ENCODE peak calls at places on chromosomes 7 and 10, in nine cellular contexts. S is H7, F is erythroblast, A is fibroblast of the aortic adventitia, G is HCT116, Y is HT1080, V is HuH-7, H is iPS DF 19.7, I is foreskin fibroblast. B is an unnamed sample.

GRCh38 chr10:110544958-110545537 is 22.4 kb upstream of the SMC3 start:
- DNase-seq in S (no peak), F (no peak), A (peak; percentile 49), G (no peak), Y (no peak), V (no peak), H (no peak), I (peak; percentile 64), B (no peak)

GRCh38 chr10:133110609-133111275 is 23.0 kb downstream of the ADGRA1 start:
- DNase-seq in S (no peak), F (no peak), A (no peak), G (no peak), Y (no peak), V (no peak), H (no peak), I (no peak), B (no peak)

GRCh38 chr7:137930616-137931015 is 71.3 kb downstream of the CREB3L2 start:
- DNase-seq in S (no peak), F (no peak), A (peak; percentile 93), G (no peak), Y (peak; percentile 82), V (no peak), H (no peak), I (peak; percentile 92), B (no peak)

GRCh38 chr10:60299961-60300883 is 89.5 kb downstream of the ANK3 start:
- DNase-seq in S (peak; percentile 13), F (no peak), A (peak; percentile 97), G (no peak), Y (no peak), V (no peak), H (peak; percentile 40), I (no peak), B (no peak)

GRCh38 chr7:40490603-40490924 is 355.8 kb downstream of the SUGCT start:
- DNase-seq in S (no peak), F (no peak), A (peak; percentile 9), G (no peak), Y (no peak), V (no peak), H (no peak), I (peak; percentile 59), B (no peak)

GRCh38 chr7:154832557-154833138 is 170.3 kb downstream of the PAXIP1 start:
- DNase-seq in S (peak; percentile 72), F (peak; percentile 48), A (no peak), G (peak; percentile 27), Y (peak; percentile 22), V (peak; percentile 49), H (no peak), I (no peak), B (no peak)

GRCh38 chr7:30797294-30798040 is 26.2 kb downstream of the MINDY4 start:
- DNase-seq in S (no peak), F (no peak), A (no peak), G (no peak), Y (no peak), V (peak; percentile 30), H (no peak), I (no peak), B (no peak)

GRCh38 chr7:159031135-159031701 is 113.4 kb downstream of the VIPR2 start:
- DNase-seq in S (peak; percentile 85), F (no peak), A (no peak), G (no peak), Y (no peak), V (peak; percentile 47), H (no peak), I (no peak), B (no peak)

GRCh38 chr7:119572541-119572940 is 700.4 kb upstream of the KCND2 start:
- DNase-seq in S (no peak), F (no peak), A (no peak), G (no peak), Y (no peak), V (no peak), H (no peak), I (no peak), B (no peak)